ENCODE peak calls at places on chromosomes 13 and 19, in four cellular contexts. S, V, L and P are unnamed samples.

GRCh38 chr19:42850981-42851717 is 28.4 kb downstream of the PSG1 start:
- DNase-seq in S (no peak), V (peak; percentile 15), L (no peak), P (no peak)

GRCh38 chr13:79185580-79185979 is 220.5 kb downstream of the RBM26 start:
- DNase-seq in S (no peak), V (peak; percentile 80), L (no peak), P (no peak)

GRCh38 chr13:42685762-42686560 is 95.4 kb upstream of the FAM216B start:
- DNase-seq in S (no peak), V (no peak), L (no peak), P (no peak)

GRCh38 chr13:93875527-93875926 is 604.0 kb downstream of the DCT start:
- DNase-seq in S (no peak), V (no peak), L (no peak), P (no peak)

GRCh38 chr19:32622002-32622401 is 41.0 kb downstream of the PDCD5 start:
- DNase-seq in S (no peak), V (no peak), L (no peak), P (no peak)

GRCh38 chr19:54469496-54469934 is 3.6 kb downstream of the CDC42EP5 start:
- DNase-seq in S (no peak), V (no peak), L (no peak), P (no peak)

GRCh38 chr13:31090096-31090495 is 71.6 kb downstream of the HSPH1 start:
- DNase-seq in S (no peak), V (no peak), L (no peak), P (no peak)

GRCh38 chr13:41788552-41788951 is 172.4 kb downstream of the VWA8 start:
- DNase-seq in S (no peak), V (no peak), L (no peak), P (no peak)

GRCh38 chr13:46404732-46405097 is 17.7 kb upstream of the RUBCNL start:
- DNase-seq in S (no peak), V (no peak), L (no peak), P (no peak)

GRCh38 chr13:23541221-23541620 is 29.0 kb upstream of the TNFRSF19 start:
- DNase-seq in S (no peak), V (no peak), L (no peak), P (no peak)

GRCh38 chr13:33403807-33404362 is 118.3 kb upstream of the STARD13 start:
- DNase-seq in S (no peak), V (no peak), L (no peak), P (no peak)

GRCh38 chr19:16036397-16036925 is 39.8 kb upstream of the TPM4 start:
- DNase-seq in S (no peak), V (no peak), L (no peak), P (no peak)

GRCh38 chr19:6632002-6632621 is 37.8 kb downstream of the TNFSF14 start:
- DNase-seq in S (peak; percentile 60), V (peak; percentile 66), L (peak; percentile 85), P (peak; percentile 66)

GRCh38 chr13:99893567-99893966 is 78.0 kb downstream of the ZIC5 start:
- DNase-seq in S (no peak), V (no peak), L (no peak), P (no peak)

GRCh38 chr19:1243768-1244692 is 2.5 kb downstream of the ATP5F1D start:
- DNase-seq in S (peak; percentile 70), V (peak; percentile 81), L (peak; percentile 90), P (peak; percentile 93)

GRCh38 chr19:755063-755462 is 4.2 kb downstream of the MISP start:
- DNase-seq in S (no peak), V (no peak), L (no peak), P (no peak)

GRCh38 chr19:30320466-30320865 is 51.7 kb upstream of the ZNF536 start:
- DNase-seq in S (no peak), V (no peak), L (no peak), P (no peak)

GRCh38 chr13:113879017-113879416 is 15.1 kb upstream of the GAS6 start:
- DNase-seq in S (no peak), V (no peak), L (no peak), P (no peak)

GRCh38 chr19:35596366-35596999 is 10.5 kb downstream of the PMIS2 start:
- DNase-seq in S (peak; percentile 38), V (peak; percentile 44), L (peak; percentile 24), P (no peak)

GRCh38 chr13:49082653-49083536 is 107.2 kb downstream of the FNDC3A start:
- DNase-seq in S (no peak), V (no peak), L (no peak), P (no peak)

GRCh38 chr19:7722231-7722651 is 9.7 kb downstream of the CLEC4G start:
- DNase-seq in S (no peak), V (no peak), L (no peak), P (no peak)

GRCh38 chr13:31440132-31440531 is 240.4 kb downstream of the B3GLCT start:
- DNase-seq in S (no peak), V (no peak), L (no peak), P (no peak)

GRCh38 chr19:11480927-11481776 is at the start of gene ELAVL3:
- DNase-seq in S (no peak), V (no peak), L (no peak), P (peak; percentile 69)

GRCh38 chr13:41660426-41660825 is 203.1 kb downstream of the RGCC start:
- DNase-seq in S (no peak), V (no peak), L (no peak), P (no peak)

GRCh38 chr13:34002141-34002540 is 184.2 kb downstream of the RFC3 start:
- DNase-seq in S (no peak), V (no peak), L (no peak), P (no peak)

GRCh38 chr19:464146-464545 is 3.3 kb upstream of the SHC2 start:
- DNase-seq in S (no peak), V (no peak), L (no peak), P (no peak)

GRCh38 chr13:110628952-110629701 is 13.8 kb downstream of the NAXD start:
- DNase-seq in S (no peak), V (no peak), L (no peak), P (no peak)

GRCh38 chr13:113001251-113002140 is 32.5 kb downstream of the MCF2L start:
- DNase-seq in S (peak; percentile 54), V (peak; percentile 47), L (no peak), P (no peak)

GRCh38 chr13:112664501-112665203 is 25.2 kb upstream of the ATP11A start:
- DNase-seq in S (no peak), V (no peak), L (no peak), P (no peak)

GRCh38 chr19:15091918-15092753 is 10.1 kb downstream of the OR1I1 start:
- DNase-seq in S (peak; percentile 39), V (peak; percentile 66), L (peak; percentile 77), P (peak; percentile 35)

GRCh38 chr19:32041681-32042292 is 303.6 kb upstream of the ZNF507 start:
- DNase-seq in S (peak; percentile 64), V (peak; percentile 16), L (peak; percentile 46), P (peak; percentile 55)

GRCh38 chr13:28579334-28579733 is 79.6 kb upstream of the POMP start:
- DNase-seq in S (no peak), V (no peak), L (no peak), P (peak; percentile 40)

GRCh38 chr13:30774214-30774730 is 38.9 kb downstream of the ALOX5AP start:
- DNase-seq in S (no peak), V (no peak), L (no peak), P (no peak)

GRCh38 chr13:51313619-51314018 is 25.9 kb upstream of the SERPINE3 start:
- DNase-seq in S (no peak), V (no peak), L (no peak), P (no peak)

GRCh38 chr19:1453525-1454371 is 3.8 kb downstream of the APC2 start:
- DNase-seq in S (no peak), V (no peak), L (no peak), P (no peak)

GRCh38 chr19:58511353-58512208 is at the start of gene SLC27A5:
- DNase-seq in S (no peak), V (peak; percentile 91), L (no peak), P (no peak)
- TF ChIP-seq ELF4 in S (no peak), V (no peak), L (no peak), P (no peak)

GRCh38 chr19:4694211-4694987 is 24.3 kb upstream of the MYDGF start:
- DNase-seq in S (no peak), V (no peak), L (peak; percentile 34), P (no peak)
- TF ChIP-seq ELF4 in S (no peak), V (no peak), L (no peak), P (no peak)

GRCh38 chr13:84567848-84568247 is 685.6 kb upstream of the SLITRK1 start:
- DNase-seq in S (no peak), V (no peak), L (no peak), P (no peak)

GRCh38 chr13:84563611-84564010 is 681.3 kb upstream of the SLITRK1 start:
- DNase-seq in S (no peak), V (no peak), L (no peak), P (no peak)
- TF ChIP-seq ELF4 in S (no peak), V (no peak), L (no peak), P (no peak)

DNA sequence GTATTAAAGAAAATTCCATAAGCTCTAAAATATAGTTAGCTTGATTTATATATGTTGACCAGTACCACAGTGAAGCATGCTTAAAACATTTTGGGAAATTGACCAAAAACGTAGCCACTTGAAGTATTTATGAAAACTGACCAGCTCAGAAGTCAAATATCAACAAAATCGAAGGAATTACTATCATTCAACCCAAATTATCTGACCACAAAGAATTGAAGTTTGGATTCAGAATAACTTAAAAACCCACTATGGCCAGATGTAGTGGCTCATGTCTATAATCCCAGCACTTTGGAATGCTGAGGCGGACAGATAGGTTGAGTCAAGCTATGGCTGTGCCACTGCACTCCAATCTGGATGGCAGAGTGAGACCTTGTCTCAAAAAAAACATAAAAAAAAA is 31.9 kb downstream of the GPALPP1 start:
- DNase-seq in S (no peak), V (no peak), L (no peak), P (no peak)
- TF ChIP-seq ELF4 in S (no peak), V (no peak), L (no peak), P (no peak)

GRCh38 chr19:17966115-17966455 is 822 bp upstream of the KCNN1 start:
- DNase-seq in S (no peak), V (no peak), L (no peak), P (no peak)
- TF ChIP-seq ELF4 in S (no peak), V (no peak), L (no peak), P (no peak)

GRCh38 chr13:98478134-98479129 is 98.5 kb downstream of the STK24 start:
- DNase-seq in S (no peak), V (no peak), L (peak; percentile 69), P (no peak)
- TF ChIP-seq ELF4 in S (no peak), V (no peak), L (no peak), P (no peak)

DNA sequence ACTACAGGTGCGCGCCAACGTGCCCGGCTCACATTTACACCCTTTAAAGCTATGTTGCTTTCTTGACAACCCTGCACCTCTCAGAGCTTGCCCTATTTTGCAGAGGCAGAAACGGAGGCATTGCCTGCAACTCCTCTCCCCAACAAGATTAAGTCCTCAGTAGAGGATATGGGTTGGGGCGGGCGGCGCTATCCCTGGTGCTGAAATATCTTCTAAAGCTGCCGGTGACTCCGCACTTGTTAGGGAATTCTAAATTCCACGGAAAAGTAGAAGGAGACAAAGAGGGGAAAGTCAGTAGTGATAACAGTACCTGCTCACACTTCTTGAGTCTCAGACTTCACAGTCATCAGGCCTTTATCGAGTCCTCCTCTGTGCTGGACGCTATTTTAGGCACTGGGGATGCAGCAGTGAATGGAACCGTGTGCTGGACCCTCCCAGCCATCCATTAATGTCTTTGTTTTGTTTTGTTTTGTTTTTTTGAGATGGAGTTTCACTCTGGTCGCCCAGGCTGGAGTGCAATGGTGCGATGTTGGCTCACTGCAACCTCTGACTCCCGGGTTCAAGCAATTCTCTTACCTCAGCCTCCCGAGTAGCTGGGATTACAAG is 18.0 kb downstream of the SLC5A5 start:
- DNase-seq in S (peak; percentile 62), V (peak; percentile 32), L (peak; percentile 71), P (peak; percentile 80)
- TF ChIP-seq ELF4 in S (no peak), V (peak; percentile 27), L (no peak), P (no peak)